ENCODE peak calls at places on chromosomes 7 and 10, in eight cellular contexts. Z is heart right ventricle; J is activated T-cell treated with anti-CD3 and anti-CD28 coated beads, Interleukin-2, amount 50 U/mL, for 48 hours; W is NCI-H460; T is hypothalamus; Y is nucleus accumbens; V is stromal cell of bone marrow; O is stimulated activated CD4-positive, alpha-beta T cell treated with anti-CD3 and anti-CD28 coated beads, Interleukin-1b, Interleukin-23, amount 100 ng/mL, for 1 hour. B is an unnamed sample.

GRCh38 chr10:71512794-71513379 is 116.2 kb downstream of the CDH23 start:
- DNase-seq in Z (no peak), J (no peak), W (no peak), T (no peak), Y (no peak), V (no peak), O (no peak), B (no peak)

GRCh38 chr7:42661312-42661711 is 250.6 kb downstream of the C7orf25 start:
- DNase-seq in Z (no peak), J (no peak), W (peak; percentile 31), T (no peak), Y (no peak), V (peak; percentile 61), O (no peak), B (no peak)

GRCh38 chr7:4745971-4746919 is 29.2 kb upstream of the AP5Z1 start:
- DNase-seq in Z (no peak), J (peak; percentile 30), W (peak; percentile 44), T (no peak), Y (no peak), V (peak; percentile 64), O (no peak), B (no peak)

GRCh38 chr10:130440494-130440893 is 304.3 kb downstream of the GLRX3 start:
- DNase-seq in Z (no peak), J (no peak), W (no peak), T (no peak), Y (no peak), V (no peak), O (no peak), B (no peak)

GRCh38 chr7:92423646-92424045 is 23.6 kb upstream of the GATAD1 start:
- DNase-seq in Z (no peak), J (no peak), W (no peak), T (no peak), Y (no peak), V (no peak), O (no peak), B (no peak)

GRCh38 chr7:1544896-1545416 is 11.0 kb downstream of the TMEM184A start:
- DNase-seq in Z (peak; percentile 10), J (no peak), W (no peak), T (no peak), Y (no peak), V (no peak), O (no peak), B (no peak)

GRCh38 chr7:433558-433957 is 86.1 kb downstream of the PDGFA start:
- DNase-seq in Z (peak; percentile 4), J (no peak), W (no peak), T (no peak), Y (no peak), V (no peak), O (no peak), B (no peak)

GRCh38 chr7:30843741-30844482 is 67.7 kb upstream of the AQP1 start:
- DNase-seq in Z (no peak), J (no peak), W (no peak), T (no peak), Y (no peak), V (no peak), O (no peak), B (no peak)

GRCh38 chr10:102501201-102502028 is 1.1 kb downstream of the ACTR1A start:
- DNase-seq in Z (no peak), J (no peak), W (no peak), T (no peak), Y (no peak), V (no peak), O (no peak), B (no peak)

GRCh38 chr10:6473901-6474370 is 106.1 kb downstream of the PRKCQ start:
- DNase-seq in Z (no peak), J (peak; percentile 54), W (no peak), T (no peak), Y (no peak), V (peak; percentile 2), O (no peak), B (no peak)

GRCh38 chr7:41695661-41696322 is 7.1 kb downstream of the INHBA start:
- DNase-seq in Z (no peak), J (no peak), W (no peak), T (no peak), Y (no peak), V (peak; percentile 67), O (no peak), B (no peak)

GRCh38 chr10:48926764-48927163 is 12.9 kb downstream of the LRRC18 start:
- DNase-seq in Z (no peak), J (no peak), W (no peak), T (no peak), Y (no peak), V (no peak), O (no peak), B (no peak)

GRCh38 chr7:21169667-21170605 is 257.9 kb upstream of the SP4 start:
- DNase-seq in Z (no peak), J (no peak), W (no peak), T (no peak), Y (no peak), V (no peak), O (no peak), B (no peak)

GRCh38 chr7:27064169-27064568 is 31.6 kb downstream of the HOXA1 start:
- DNase-seq in Z (no peak), J (no peak), W (no peak), T (no peak), Y (no peak), V (peak; percentile 32), O (no peak), B (no peak)

GRCh38 chr7:55548295-55548731 is 24.0 kb downstream of the VOPP1 start:
- DNase-seq in Z (no peak), J (no peak), W (no peak), T (no peak), Y (no peak), V (no peak), O (no peak), B (no peak)

GRCh38 chr10:101112799-101113594 is 18.1 kb upstream of the TLX1 start:
- DNase-seq in Z (no peak), J (no peak), W (no peak), T (no peak), Y (no peak), V (no peak), O (no peak), B (no peak)

GRCh38 chr7:34463830-34464229 is 194.2 kb upstream of the NPSR1 start:
- DNase-seq in Z (no peak), J (no peak), W (no peak), T (no peak), Y (no peak), V (no peak), O (no peak), B (no peak)

GRCh38 chr7:37665352-37666022 is 18.1 kb upstream of the GPR141 start:
- DNase-seq in Z (no peak), J (no peak), W (no peak), T (no peak), Y (no peak), V (no peak), O (no peak), B (no peak)

GRCh38 chr7:84194484-84195260 is at the start of gene SEMA3A:
- DNase-seq in Z (no peak), J (peak; percentile 27), W (peak; percentile 83), T (no peak), Y (no peak), V (no peak), O (no peak), B (no peak)

GRCh38 chr7:140562921-140563600 is 77.6 kb downstream of the DENND2A start:
- DNase-seq in Z (no peak), J (no peak), W (no peak), T (no peak), Y (no peak), V (no peak), O (no peak), B (no peak)

GRCh38 chr7:17403996-17404395 is 105.5 kb downstream of the AHR start:
- DNase-seq in Z (no peak), J (no peak), W (no peak), T (no peak), Y (no peak), V (no peak), O (no peak), B (no peak)

GRCh38 chr7:117014673-117015133 is 61.4 kb downstream of the ST7 start:
- DNase-seq in Z (peak; percentile 27), J (no peak), W (peak; percentile 69), T (no peak), Y (no peak), V (peak; percentile 41), O (no peak), B (no peak)

B was measured in GOT3.